ENCODE peak calls at places on chromosome 19, in eight cellular contexts. A is G401; Y is KG1; G is KBM-7; N is fibroblast of pulmonary artery; T is HT-29; D is stimulated activated CD8-positive, alpha-beta memory T cell treated with anti-CD3 and anti-CD28 coated beads, Interleukin-15, amount 100 ng/mL, for 1 hour; M is left colon. C is an unnamed sample.

GRCh38 chr19:55044286-55044685 is 6.2 kb upstream of the GP6 start:
- DNase-seq in G (no peak), Y (no peak), D (no peak), N (no peak), A (no peak), T (no peak), M (no peak), C (no peak)

GRCh38 chr19:52453324-52454094 is at the start of gene ZNF578:
- DNase-seq in T (no peak), Y (peak; percentile 70), G (no peak), A (peak; percentile 70), D (peak; percentile 32), M (peak; percentile 54), N (peak; percentile 86), C (no peak)

GRCh38 chr19:11887618-11888531 is at the start of gene ZNF69:
- DNase-seq in M (peak; percentile 94), Y (no peak), D (peak; percentile 43), T (peak; percentile 85), G (peak; percentile 87), A (peak; percentile 92), N (peak; percentile 62), C (peak; percentile 91)

GRCh38 chr19:43533546-43534304 is 737 bp downstream of the ZNF575 start:
- DNase-seq in M (peak; percentile 100), A (peak; percentile 98), Y (no peak), T (peak; percentile 100), G (peak; percentile 99), N (peak; percentile 100), D (peak; percentile 83), C (peak; percentile 98)

GRCh38 chr19:56170261-56170660 is 5.5 kb upstream of the GALP start:
- DNase-seq in Y (no peak), D (no peak), T (no peak), N (peak; percentile 22), A (no peak), G (no peak), M (no peak), C (peak; percentile 82)

GRCh38 chr19:35090160-35090794 is 25.3 kb upstream of the FXYD3 start:
- DNase-seq in A (peak; percentile 87), T (peak; percentile 89), Y (peak; percentile 30), D (no peak), G (peak; percentile 71), M (no peak), N (peak; percentile 66), C (peak; percentile 62)

GRCh38 chr19:5341448-5341820 is 822 bp upstream of the PTPRS start:
- DNase-seq in Y (no peak), T (no peak), A (no peak), D (no peak), G (peak; percentile 43), M (no peak), N (no peak), C (no peak)

GRCh38 chr19:23596872-23597271 is 90.1 kb downstream of the ZNF675 start:
- DNase-seq in M (no peak), G (no peak), T (no peak), A (no peak), D (no peak), N (no peak), Y (no peak), C (no peak)

GRCh38 chr19:2475018-2475701 is 767 bp upstream of the GADD45B start:
- DNase-seq in M (peak; percentile 58), D (peak; percentile 30), G (peak; percentile 75), Y (peak; percentile 70), N (peak; percentile 67), T (peak; percentile 25), A (peak; percentile 54), C (peak; percentile 66)

GRCh38 chr19:10780368-10780767 is 55.6 kb downstream of the TMED1 start:
- DNase-seq in T (no peak), M (peak; percentile 49), N (peak; percentile 95), A (no peak), D (no peak), G (peak; percentile 78), Y (peak; percentile 36), C (no peak)

GRCh38 chr19:9615828-9616227 is 5.2 kb downstream of the ZNF561 start:
- DNase-seq in N (no peak), M (no peak), A (no peak), D (no peak), T (no peak), G (no peak), Y (no peak), C (no peak)

GRCh38 chr19:10748195-10748923 is 30.5 kb downstream of the DNM2 start:
- DNase-seq in Y (no peak), M (no peak), N (no peak), A (no peak), G (no peak), D (no peak), T (no peak), C (no peak)

GRCh38 chr19:49997709-49998108 is 27.5 kb downstream of the VRK3 start:
- DNase-seq in A (peak; percentile 58), Y (no peak), G (peak; percentile 60), M (no peak), N (peak; percentile 23), T (peak; percentile 87), D (no peak), C (peak; percentile 75)

C was measured in SW480.